ENCODE peak calls at places on chromosomes 12 and 14, in four cellular contexts. I is tibial nerve, J is dorsolateral prefrontal cortex, S is upper lobe of right lung. T is an unnamed sample.

GRCh38 chr12:85278598-85279448 is 1.2 kb upstream of the ALX1 start:
- DNase-seq in I (no peak), J (no peak), S (no peak), T (peak; percentile 44)

GRCh38 chr12:19496249-19497208 is 57.2 kb downstream of the AEBP2 start:
- DNase-seq in I (no peak), J (no peak), S (no peak), T (no peak)

GRCh38 chr14:71591929-71592328 is 340.3 kb upstream of the RGS6 start:
- DNase-seq in I (no peak), J (no peak), S (no peak), T (no peak)

GRCh38 chr12:127455347-127456265 is 811.4 kb upstream of the TMEM132C start:
- DNase-seq in I (no peak), J (peak; percentile 49), S (no peak), T (no peak)

GRCh38 chr14:53034036-53034435 is 83.2 kb upstream of the FERMT2 start:
- DNase-seq in I (no peak), J (no peak), S (no peak), T (no peak)

GRCh38 chr12:79250186-79250585 is 385.6 kb downstream of the SYT1 start:
- DNase-seq in I (no peak), J (no peak), S (no peak), T (no peak)

GRCh38 chr14:85533821-85534271 is 3.9 kb downstream of the FLRT2 start:
- DNase-seq in I (no peak), J (peak; percentile 48), S (peak; percentile 61), T (peak; percentile 63)

GRCh38 chr12:59820594-59821011 is 224.8 kb downstream of the SLC16A7 start:
- DNase-seq in I (no peak), J (no peak), S (no peak), T (no peak)

GRCh38 chr12:66861157-66861750 is 182.4 kb upstream of the GRIP1 start:
- DNase-seq in I (peak; percentile 74), J (peak; percentile 62), S (peak; percentile 63), T (peak; percentile 41)

GRCh38 chr14:63654346-63654745 is 12.7 kb upstream of the WDR89 start:
- DNase-seq in I (no peak), J (no peak), S (no peak), T (no peak)

GRCh38 chr12:13347241-13348043 is 150.9 kb downstream of the EMP1 start:
- DNase-seq in I (peak; percentile 8), J (peak; percentile 81), S (no peak), T (no peak)

GRCh38 chr12:116675339-116676107 is 62.3 kb downstream of the SPRING1 start:
- DNase-seq in I (no peak), J (no peak), S (peak; percentile 40), T (no peak)

GRCh38 chr14:34356267-34356660 is 105.8 kb downstream of the SPTSSA start:
- DNase-seq in I (no peak), J (no peak), S (no peak), T (peak; percentile 34)

GRCh38 chr12:109761631-109761950 is 48.0 kb downstream of the FAM222A start:
- DNase-seq in I (no peak), J (peak; percentile 32), S (peak; percentile 35), T (no peak)

GRCh38 chr12:29519585-29520182 is 22.2 kb upstream of the OVCH1 start:
- DNase-seq in I (peak; percentile 64), J (no peak), S (no peak), T (no peak)

GRCh38 chr12:54678131-54678530 is 30.0 kb upstream of the DCD start:
- DNase-seq in I (no peak), J (no peak), S (no peak), T (no peak)

GRCh38 chr12:88362439-88362838 is 217.8 kb downstream of the KITLG start:
- DNase-seq in I (no peak), J (no peak), S (no peak), T (no peak)

GRCh38 chr12:109435428-109436180 is 41.5 kb downstream of the KCTD10 start:
- DNase-seq in I (no peak), J (no peak), S (no peak), T (no peak)

GRCh38 chr12:12660201-12660600 is 35.8 kb downstream of the GPR19 start:
- DNase-seq in I (no peak), J (no peak), S (no peak), T (no peak)

GRCh38 chr14:92121207-92121669 is 268 bp downstream of the NDUFB1 start:
- DNase-seq in I (peak; percentile 23), J (peak; percentile 67), S (no peak), T (peak; percentile 85)

GRCh38 chr12:131946757-131947156 is 3.0 kb upstream of the EP400 start:
- DNase-seq in I (no peak), J (no peak), S (peak; percentile 3), T (no peak)

GRCh38 chr12:82608706-82609105 is 78.0 kb upstream of the TMTC2 start:
- DNase-seq in I (no peak), J (no peak), S (no peak), T (no peak)

GRCh38 chr14:72830356-72830755 is 63.5 kb downstream of the DPF3 start:
- DNase-seq in I (no peak), J (no peak), S (no peak), T (no peak)

GRCh38 chr14:72715910-72716268 is 178.0 kb downstream of the DPF3 start:
- DNase-seq in I (no peak), J (no peak), S (no peak), T (peak; percentile 87)

GRCh38 chr12:103924761-103925641 is 5.2 kb upstream of the HSP90B1 start:
- DNase-seq in I (no peak), J (no peak), S (no peak), T (no peak)

GRCh38 chr12:107951024-107951423 is 176.5 kb downstream of the ASCL4 start:
- DNase-seq in I (no peak), J (no peak), S (no peak), T (no peak)

DNA sequence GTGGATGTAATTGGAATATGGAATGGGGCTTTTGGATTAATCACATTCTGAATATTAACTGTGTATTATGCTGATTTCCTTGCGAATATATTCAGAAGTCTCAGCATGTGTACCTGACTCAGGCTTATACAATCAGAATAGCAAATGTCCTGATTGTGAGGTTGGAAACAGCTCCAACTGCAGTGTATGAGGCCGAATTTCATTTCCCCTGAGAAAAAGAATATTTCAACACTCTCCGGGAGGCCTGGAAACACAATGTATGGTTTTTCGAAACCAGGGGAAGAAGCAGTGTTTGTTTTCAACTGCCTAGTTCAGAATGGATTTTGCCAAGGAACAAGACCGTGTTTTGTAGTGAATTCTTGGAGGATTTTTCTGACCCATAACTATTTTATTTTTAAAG is 174.2 kb downstream of the ASCL4 start:
- DNase-seq in I (no peak), J (no peak), S (no peak), T (no peak)
- H3K27me3 ChIP-seq in I (no peaks in the 10 kb centered on the region), J (no peaks in the 10 kb centered on the region), S (no peaks in the 10 kb centered on the region), T (no peaks in the 10 kb centered on the region)

DNA sequence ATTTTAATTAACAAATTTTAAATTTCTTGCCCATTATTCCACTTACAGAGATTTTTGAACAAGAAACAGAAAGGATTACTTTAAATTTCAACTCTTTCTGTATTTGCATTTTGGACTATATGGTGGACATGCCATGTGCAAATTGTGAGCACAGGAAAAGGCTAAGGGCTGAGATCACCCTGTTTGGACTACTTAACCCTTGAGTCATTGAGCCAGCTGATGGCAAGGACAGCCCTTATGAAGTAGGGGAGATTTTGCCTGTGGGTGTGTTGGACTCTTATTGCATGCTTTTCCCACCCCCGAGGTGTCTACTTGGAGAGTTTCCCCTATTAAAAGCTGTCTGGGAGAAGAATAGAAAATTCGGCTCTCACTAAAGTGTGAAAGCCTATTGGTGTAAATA is 17.2 kb downstream of the DERA start:
- DNase-seq in I (no peak), J (no peak), S (no peak), T (no peak)
- H3K27ac ChIP-seq in I (no peak overlapping the region), J (no peak overlapping the region), S (no peak overlapping the region), T (no peak overlapping the region)

DNA sequence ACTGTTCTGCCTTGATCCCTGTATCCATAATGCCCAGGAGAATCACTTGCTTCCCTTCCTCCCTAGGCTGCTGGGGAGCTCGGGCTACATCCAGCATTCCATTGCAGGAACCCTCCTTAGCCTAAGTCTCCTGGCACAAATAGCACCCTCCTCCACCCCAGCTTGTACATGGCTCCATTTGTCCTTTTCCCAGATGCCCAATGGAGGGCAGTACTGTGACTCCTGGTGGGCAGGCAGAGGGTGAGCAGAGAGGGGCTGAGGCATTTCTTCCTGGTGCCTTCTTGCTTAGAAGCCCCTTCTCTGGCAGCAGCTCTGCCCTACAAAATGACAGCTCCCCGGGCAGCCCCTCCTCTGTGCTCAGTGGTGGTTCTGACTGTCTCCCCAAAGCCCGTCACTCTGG is 86.5 kb downstream of the RBM19 start:
- DNase-seq in I (no peak), J (no peak), S (no peak), T (no peak)
- H3K27me3 ChIP-seq in I (no peaks in the 10 kb centered on the region), J (no peaks in the 10 kb centered on the region), S (no peaks in the 10 kb centered on the region), T (no peaks in the 10 kb centered on the region)

GRCh38 chr12:2825133-2825532 is 9.7 kb downstream of the NRIP2 start:
- DNase-seq in I (no peak), J (no peak), S (no peak), T (no peak)

GRCh38 chr12:2826721-2827515 is 7.9 kb downstream of the NRIP2 start:
- DNase-seq in I (no peak), J (no peak), S (no peak), T (no peak)

GRCh38 chr12:2826036-2826435 is 8.8 kb downstream of the NRIP2 start:
- DNase-seq in I (no peak), J (no peak), S (no peak), T (no peak)

GRCh38 chr12:2823483-2823882 is 11.0 kb downstream of the ITFG2 start:
- DNase-seq in I (no peak), J (no peak), S (no peak), T (no peak)

DNA sequence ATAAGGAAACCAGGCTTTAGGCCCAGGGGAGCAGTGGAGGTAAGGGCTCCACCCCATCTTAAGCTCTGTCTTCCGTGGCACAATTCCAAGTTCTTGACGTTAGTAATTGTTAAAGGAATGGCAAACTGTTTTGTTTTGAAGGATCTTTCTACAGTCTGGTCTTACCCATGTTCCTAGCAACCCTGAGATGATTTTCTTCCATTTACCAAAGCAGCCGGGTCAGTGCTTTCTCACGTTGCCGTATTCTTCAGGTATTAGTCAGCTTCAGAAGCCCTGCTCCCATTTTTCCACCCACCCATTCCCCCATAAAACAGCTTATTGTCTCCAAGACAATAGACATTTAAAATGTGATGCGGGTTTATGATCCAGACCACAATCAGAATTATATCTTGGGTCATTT is 10.3 kb downstream of the NRIP2 start:
- DNase-seq in I (no peak), J (no peak), S (no peak), T (no peak)
- H3K27ac ChIP-seq in I (no peak overlapping the region), J (no peak overlapping the region), S (no peak overlapping the region), T (no peak overlapping the region)

GRCh38 chr14:102927878-102928411 is 5.5 kb downstream of the AMN start:
- DNase-seq in I (no peak), J (no peak), S (peak; percentile 79), T (no peak)

GRCh38 chr14:102925646-102926045 is 3.2 kb downstream of the AMN start:
- DNase-seq in I (no peak), J (no peak), S (no peak), T (peak; percentile 16)

GRCh38 chr14:102924632-102925588 is 2.4 kb downstream of the AMN start:
- DNase-seq in I (no peak), J (no peak), S (no peak), T (peak; percentile 35)

GRCh38 chr14:102927346-102927877 is 4.9 kb downstream of the AMN start:
- DNase-seq in I (no peak), J (no peak), S (peak; percentile 90), T (peak; percentile 56)

DNA sequence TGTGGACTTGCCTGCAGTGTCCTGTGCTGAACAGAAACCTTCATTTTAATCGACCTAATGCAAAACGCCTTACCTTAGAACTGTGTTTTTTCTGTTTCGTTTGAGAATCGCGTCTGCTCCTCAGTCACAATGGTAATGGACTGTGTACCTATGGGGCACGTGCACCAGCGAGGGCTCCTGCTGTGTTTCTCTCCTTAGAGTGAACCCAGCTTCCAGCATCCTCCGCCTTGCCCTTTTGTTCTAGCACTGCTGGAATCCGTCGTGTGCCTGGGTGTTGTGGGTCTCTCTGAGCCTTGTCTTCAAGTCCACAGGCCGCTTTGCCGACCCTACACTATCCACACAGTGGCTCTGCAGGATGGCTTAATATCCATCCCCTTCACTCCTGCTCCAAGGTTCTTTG is 3.6 kb downstream of the AMN start:
- DNase-seq in I (no peak), J (no peak), S (no peak), T (peak; percentile 7)
- H3K27me3 ChIP-seq in I (peaks cover 85% of the 10 kb centered on the region), J (peaks cover 48% of the 10 kb centered on the region), S (peaks cover 51% of the 10 kb centered on the region), T (no peaks in the 10 kb centered on the region)

T was measured in right cardiac atrium.